ENCODE peak calls at places on chromosomes 11 and 22, in four cellular contexts. E is HepG2, D is HEK293T, U is H1. I is an unnamed sample.

GRCh38 chr11:106381895-106382294 is 304.4 kb downstream of the AASDHPPT start:
- DNase-seq in E (no peak), D (no peak), U (peak), I (no peak)

GRCh38 chr11:101127348-101127698 is 2.3 kb downstream of the PGR start:
- DNase-seq in E (no peak), D (peak), U (no peak), I (no peak)

GRCh38 chr22:43213066-43213465 is 26.1 kb upstream of the TTLL12 start:
- DNase-seq in E (no peak), D (peak), U (no peak), I (no peak)

GRCh38 chr11:1826552-1827094 is 8.2 kb upstream of the SYT8 start:
- DNase-seq in E (peak), D (no peak), U (no peak), I (no peak)

GRCh38 chr22:19057539-19057938 is 64.7 kb downstream of the DGCR2 start:
- DNase-seq in E (no peak), D (no peak), U (no peak), I (no peak)

GRCh38 chr11:82631722-82632630 is 101.7 kb downstream of the FAM181B start:
- DNase-seq in E (no peak), D (no peak), U (no peak), I (peak)

GRCh38 chr22:21896951-21897513 is 29.6 kb upstream of the MAPK1 start:
- DNase-seq in E (no peak), D (no peak), U (no peak), I (no peak)

GRCh38 chr22:40749829-40750228 is 69.3 kb downstream of the SLC25A17 start:
- DNase-seq in E (no peak), D (no peak), U (no peak), I (no peak)

GRCh38 chr11:91104237-91104636 is 881.4 kb upstream of the CHORDC1 start:
- DNase-seq in E (no peak), D (no peak), U (no peak), I (no peak)

GRCh38 chr11:25741886-25742285 is 590.0 kb upstream of the ANO3 start:
- DNase-seq in E (no peak), D (no peak), U (no peak), I (no peak)

GRCh38 chr11:12430351-12430750 is 53.0 kb downstream of the PARVA start:
- DNase-seq in E (no peak), D (no peak), U (no peak), I (no peak)

GRCh38 chr11:104925850-104926249 is 27.6 kb upstream of the CASP12 start:
- DNase-seq in E (peak), D (no peak), U (no peak), I (no peak)

GRCh38 chr22:38316340-38317236 is 645 bp downstream of the CSNK1E start:
- DNase-seq in E (no peak), D (peak), U (no peak), I (no peak)

GRCh38 chr22:38313384-38313955 is 3.8 kb downstream of the CSNK1E start:
- DNase-seq in E (no peak), D (no peak), U (no peak), I (peak)

GRCh38 chr22:38314140-38314991 is 2.9 kb downstream of the CSNK1E start:
- DNase-seq in E (no peak), D (no peak), U (no peak), I (no peak)

GRCh38 chr22:38315801-38316339 is 1.4 kb downstream of the CSNK1E start:
- DNase-seq in E (no peak), D (no peak), U (no peak), I (no peak)

DNA sequence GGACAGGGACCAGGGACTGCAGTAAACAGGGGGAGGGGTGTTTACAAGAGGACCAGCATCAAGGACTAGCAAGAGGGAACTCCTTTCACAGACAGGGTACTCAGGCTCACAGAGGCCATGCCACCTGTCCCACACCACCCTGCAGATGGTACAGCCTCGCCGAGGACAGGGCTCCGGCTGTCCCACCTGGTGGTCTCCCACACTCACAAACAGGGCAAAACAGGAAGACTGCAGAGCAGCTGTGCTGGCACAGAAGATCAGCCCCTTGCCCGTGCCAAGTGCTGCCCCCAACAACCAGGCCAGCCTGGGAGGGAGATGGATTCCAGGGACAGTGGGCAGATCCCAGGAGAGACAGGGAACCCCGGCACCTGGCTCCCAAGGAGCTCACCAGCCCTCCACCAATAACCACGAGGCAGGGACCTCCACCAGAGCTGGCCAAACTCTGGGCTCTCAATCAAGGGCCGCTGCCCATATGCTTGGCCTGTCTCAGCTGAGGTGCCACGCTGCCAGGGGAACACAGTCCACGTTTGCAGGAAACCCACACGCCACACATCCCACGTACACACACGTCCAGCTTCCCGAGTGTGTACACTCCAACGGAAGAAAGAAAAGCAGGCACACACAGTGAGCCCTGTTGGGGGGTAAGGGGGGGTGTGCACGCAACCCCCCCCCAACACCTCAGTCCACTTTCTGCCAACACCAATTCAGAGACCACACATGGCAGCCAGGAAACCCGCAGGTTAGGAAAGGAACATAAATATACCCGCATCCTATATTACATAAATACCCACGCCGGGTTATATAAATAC is 2.0 kb downstream of the CSNK1E start:
- DNase-seq in E (no peak), D (no peak), U (no peak), I (no peak)
- TF ChIP-seq SUZ12 in E (no peak), D (no peak), U (no peak), I (no peak)

GRCh38 chr11:36098046-36098445 is 154.2 kb downstream of the LDLRAD3 start:
- DNase-seq in E (no peak), D (no peak), U (no peak), I (no peak)
- TF ChIP-seq SUZ12 in E (no peak), D (no peak), U (no peak), I (no peak)

DNA sequence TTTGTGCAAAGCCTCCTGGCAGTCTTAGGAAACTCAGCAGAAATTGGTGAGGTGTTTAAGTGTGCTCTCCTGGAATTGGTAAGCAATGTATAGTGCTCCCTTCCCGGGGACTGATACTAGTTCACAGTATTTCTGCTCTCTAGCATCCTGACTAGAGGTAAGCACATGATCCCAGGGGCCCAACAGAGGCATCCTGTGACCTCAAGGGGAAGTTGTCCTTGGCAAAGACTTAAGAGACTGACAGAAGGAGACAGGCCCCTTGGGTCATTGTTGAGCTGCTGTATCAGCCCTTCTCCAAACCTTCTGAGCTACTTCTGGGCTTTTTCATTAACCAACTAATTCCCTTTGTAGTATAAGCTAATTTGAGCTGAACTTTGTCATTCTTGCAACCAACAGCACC is 4.4 kb upstream of the TBC1D22A start:
- DNase-seq in E (no peak), D (no peak), U (no peak), I (no peak)
- TF ChIP-seq SUZ12 in E (no peak), D (no peak), U (no peak), I (no peak)

DNA sequence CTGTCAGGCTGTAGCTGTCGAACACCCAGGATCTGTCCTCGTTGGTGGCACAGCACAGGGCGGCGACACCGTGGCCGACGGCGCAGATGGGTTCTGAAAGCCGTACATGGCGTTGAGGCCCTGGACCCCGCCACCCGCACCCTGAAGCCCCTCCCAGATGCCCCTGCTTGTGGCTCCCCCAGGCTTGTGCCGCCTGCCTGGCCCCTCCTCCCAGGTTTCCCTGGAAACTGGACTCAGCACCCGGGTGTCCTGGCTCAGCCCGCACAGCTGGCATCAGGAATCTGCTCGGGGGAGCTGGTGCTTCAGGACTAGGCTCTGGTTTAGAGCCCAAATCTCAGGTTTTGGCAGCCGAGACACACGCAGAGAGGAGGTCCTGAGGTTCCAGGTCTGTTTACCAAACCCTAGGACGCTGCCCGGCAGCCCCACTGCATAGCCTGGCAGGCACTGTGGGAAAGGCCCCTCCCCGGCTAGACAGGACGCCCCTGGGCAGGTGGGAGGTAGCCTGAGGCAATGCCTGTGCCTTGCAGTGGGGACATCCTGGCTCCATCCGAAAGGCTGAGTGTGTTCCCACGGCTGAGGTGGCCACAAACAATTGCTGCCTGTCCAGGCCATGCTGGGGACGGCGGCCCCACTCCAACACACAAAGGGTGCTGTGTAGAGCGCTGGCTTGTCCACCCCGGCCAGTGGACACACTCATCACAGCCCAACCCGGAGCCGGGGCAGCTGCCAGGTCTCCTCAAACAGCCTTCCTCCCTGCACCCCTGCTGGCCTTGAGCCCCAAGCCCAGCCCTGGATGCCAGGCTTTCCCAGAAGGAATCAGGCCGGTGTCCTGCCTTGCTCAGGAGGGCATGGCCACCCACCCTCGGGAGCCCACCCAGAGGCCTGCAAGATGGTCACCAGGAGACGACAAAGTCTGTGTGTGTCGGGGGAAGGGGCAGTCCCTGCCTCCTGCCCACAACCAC is 4.6 kb downstream of the GATD1 start:
- DNase-seq in E (no peak), D (no peak), U (no peak), I (no peak)
- TF ChIP-seq SUZ12 in E (no peak), D (no peak), U (no peak), I (no peak)

GRCh38 chr11:69912911-69913451 is 93.8 kb upstream of the FGF3 start:
- DNase-seq in E (no peak), D (no peak), U (no peak), I (no peak)
- TF ChIP-seq SUZ12 in E (no peak), D (no peak), U (no peak), I (no peak)

DNA sequence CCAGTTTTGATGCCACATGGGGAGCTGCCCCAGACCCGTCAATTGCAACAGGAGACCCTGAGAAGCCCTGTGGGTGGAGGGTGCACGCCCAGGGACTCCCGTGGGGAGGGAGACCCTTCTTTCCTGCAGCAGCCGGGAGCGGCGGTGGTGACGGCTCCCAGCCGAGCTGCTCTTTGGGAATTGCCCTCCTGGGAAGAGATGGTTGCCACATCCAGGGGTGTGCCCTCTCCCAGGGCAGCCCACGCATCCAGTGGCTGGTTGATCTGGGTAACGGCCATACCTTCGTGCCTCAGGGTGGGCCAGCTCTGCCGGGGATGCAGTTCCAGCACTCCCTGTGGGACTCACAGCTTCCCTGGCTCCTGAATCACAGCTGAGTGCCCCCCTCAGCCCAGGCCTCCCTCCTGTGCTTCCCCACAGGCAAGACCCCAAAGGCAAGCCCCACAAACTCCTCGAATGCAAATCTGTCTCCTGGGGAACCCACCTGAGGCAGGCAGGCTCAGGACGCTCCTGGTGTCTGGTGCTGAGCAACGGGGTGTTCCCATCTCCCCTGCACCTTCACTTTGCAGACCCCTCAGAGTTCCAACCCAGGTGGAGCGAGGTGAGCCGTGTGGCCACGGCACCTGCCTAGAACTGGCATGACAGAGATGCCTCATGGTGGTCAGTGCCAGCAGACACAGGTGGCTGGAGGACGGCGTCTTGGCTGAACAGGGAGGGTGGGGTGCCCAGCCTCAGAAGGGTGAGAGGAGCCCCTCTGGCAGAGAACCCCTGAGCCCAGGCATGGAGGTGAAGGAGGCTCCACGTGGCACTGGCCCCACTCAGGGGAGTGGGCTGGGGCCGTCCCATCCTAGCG is 1027.4 kb downstream of the BRD1 start:
- DNase-seq in E (no peak), D (no peak), U (no peak), I (no peak)
- TF ChIP-seq SUZ12 in E (no peak), D (no peak), U (no peak), I (no peak)

DNA sequence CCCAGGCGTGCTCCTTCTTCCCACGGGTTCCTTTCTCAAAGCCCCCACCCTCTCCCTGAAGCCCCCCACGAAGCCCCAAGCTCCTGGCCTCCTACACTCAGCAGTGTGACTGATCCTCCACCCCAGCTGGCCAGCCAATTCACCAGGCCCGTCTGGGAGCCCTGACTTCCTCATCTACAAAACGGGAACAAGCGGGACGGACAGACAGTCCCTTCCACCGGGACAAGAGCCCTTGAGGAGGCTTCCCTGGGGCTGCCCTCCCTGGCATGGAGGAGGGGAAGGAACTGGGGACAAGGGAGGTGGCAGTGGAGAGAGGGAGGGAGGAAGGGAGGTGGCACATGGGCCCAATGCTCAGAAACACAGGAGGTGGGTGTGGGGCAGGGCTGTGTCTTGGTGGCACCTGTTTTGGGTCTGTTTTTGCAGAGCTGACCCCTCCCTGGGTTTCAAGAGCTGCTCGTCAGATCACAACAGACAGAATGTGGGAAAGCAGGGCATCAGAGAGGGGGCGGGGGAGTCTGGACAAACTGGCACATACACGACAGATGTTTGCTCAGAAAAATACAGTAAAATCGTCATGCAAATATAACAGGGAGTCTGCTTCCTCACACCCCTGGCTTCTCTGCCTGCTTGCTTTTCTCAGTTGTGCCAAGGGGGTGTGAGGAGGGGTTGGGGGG is 56.8 kb downstream of the ELFN2 start:
- DNase-seq in E (no peak), D (no peak), U (no peak), I (no peak)
- TF ChIP-seq SUZ12 in E (no peak), D (no peak), U (no peak), I (no peak)

DNA sequence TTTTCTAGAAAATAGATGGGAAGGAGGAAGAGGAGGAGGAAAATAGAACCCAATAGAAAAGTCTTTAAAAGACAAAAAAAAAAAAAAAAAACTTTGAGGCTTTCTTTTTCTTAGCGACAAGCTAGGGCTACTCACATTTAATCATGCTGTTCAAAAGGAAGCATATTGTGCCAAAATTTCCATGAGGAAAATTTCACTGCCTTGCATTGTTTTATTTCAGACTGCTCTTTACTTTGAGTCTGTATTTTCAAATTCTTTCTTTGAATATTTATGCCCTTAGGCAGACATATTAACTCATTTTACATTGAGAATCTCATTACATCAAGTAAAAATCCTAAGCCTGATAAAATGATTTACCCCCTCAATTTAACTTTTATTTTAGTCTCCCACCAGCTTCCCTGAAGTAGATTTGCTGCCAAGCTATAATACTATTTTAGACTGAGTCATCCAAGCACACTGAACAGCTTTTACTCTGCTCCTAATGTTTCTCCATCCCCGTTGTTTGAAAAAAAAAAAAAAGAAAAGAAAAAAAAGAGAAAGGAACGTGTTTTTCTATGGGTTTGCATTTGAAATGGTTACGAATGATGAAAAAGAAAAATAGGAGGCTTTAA is 189.3 kb upstream of the MTMR2 start:
- DNase-seq in E (no peak), D (no peak), U (no peak), I (no peak)
- TF ChIP-seq SUZ12 in E (no peak), D (no peak), U (no peak), I (no peak)